ENCODE peak calls at places on chromosomes 7 and 10, in five cellular contexts. H is fibroblast of lung; W is colonic mucosa; T is left ventricle myocardium inferior; Y is CD4-positive, alpha-beta T cell. E is an unnamed sample.
A peak's percentile ranks its signal among the peaks of the same experiment; 100 is the strongest.

GRCh38 chr10:123912466-123913201 is 21.0 kb upstream of the CPXM2 start:
- DNase-seq in T (no peak), Y (no peak), H (no peak), W (no peak), E (no peak)

GRCh38 chr7:38398725-38399321 is 125.4 kb upstream of the TARP start:
- DNase-seq in T (peak; percentile 45), H (peak; percentile 34), Y (peak; percentile 38), W (peak; percentile 33), E (peak; percentile 36)

GRCh38 chr10:71396084-71396713 is 521 bp upstream of the CDH23 start:
- DNase-seq in W (no peak), T (peak; percentile 66), Y (no peak), H (peak; percentile 16), E (peak; percentile 74)

GRCh38 chr7:113936535-113936934 is 17.7 kb upstream of the PPP1R3A start:
- DNase-seq in W (no peak), T (no peak), H (no peak), Y (no peak), E (no peak)

GRCh38 chr10:126175586-126176258 is 212.6 kb downstream of the ADAM12 start:
- DNase-seq in W (no peak), T (no peak), H (no peak), Y (no peak), E (no peak)

GRCh38 chr7:132709971-132710567 is 133.8 kb upstream of the PLXNA4 start:
- DNase-seq in T (no peak), W (no peak), H (peak; percentile 12), Y (no peak), E (no peak)

GRCh38 chr10:75544381-75544780 is 113.0 kb downstream of the LRMDA start:
- DNase-seq in T (no peak), Y (no peak), W (no peak), H (peak; percentile 24), E (no peak)

GRCh38 chr10:122163182-122164027 is 107.7 kb upstream of the BTBD16 start:
- DNase-seq in W (no peak), Y (no peak), T (no peak), H (peak; percentile 55), E (no peak)

GRCh38 chr7:114922652-114923402 is 933 bp downstream of the MDFIC start:
- DNase-seq in W (peak; percentile 53), H (peak; percentile 80), Y (peak; percentile 38), T (peak; percentile 28), E (peak; percentile 44)

GRCh38 chr10:129339841-129340240 is 127.2 kb upstream of the MGMT start:
- DNase-seq in H (no peak), W (no peak), Y (no peak), T (no peak), E (no peak)

GRCh38 chr10:90779573-90779972 is 78.3 kb downstream of the HTR7 start:
- DNase-seq in W (no peak), H (peak; percentile 12), Y (no peak), T (no peak), E (no peak)

GRCh38 chr10:71396714-71397339 is at the start of gene CDH23:
- DNase-seq in T (peak; percentile 55), H (peak; percentile 10), W (no peak), Y (no peak), E (peak; percentile 60)

GRCh38 chr10:78935697-78936407 is 132.9 kb upstream of the ZMIZ1 start:
- DNase-seq in H (no peak), T (no peak), W (no peak), Y (no peak), E (no peak)

GRCh38 chr10:80528901-80529300 is 8.8 kb upstream of the SH2D4B start:
- DNase-seq in T (no peak), W (no peak), Y (no peak), H (no peak), E (no peak)

GRCh38 chr10:98488669-98489430 is 42.1 kb upstream of the HPS1 start:
- DNase-seq in H (no peak), Y (no peak), W (no peak), T (no peak), E (peak; percentile 41)

GRCh38 chr7:17336168-17336567 is 37.7 kb downstream of the AHR start:
- DNase-seq in Y (no peak), W (no peak), H (no peak), T (no peak), E (no peak)

GRCh38 chr10:22913474-22914092 is 14.3 kb upstream of the ARMC3 start:
- DNase-seq in W (no peak), T (no peak), Y (no peak), H (no peak), E (no peak)

GRCh38 chr10:22915314-22915713 is 12.5 kb upstream of the ARMC3 start:
- DNase-seq in T (no peak), W (no peak), Y (no peak), H (no peak), E (no peak)

GRCh38 chr10:22912763-22913389 is 15.0 kb upstream of the ARMC3 start:
- DNase-seq in W (no peak), H (no peak), T (no peak), Y (no peak), E (no peak)

GRCh38 chr10:22911067-22911466 is 16.8 kb upstream of the ARMC3 start:
- DNase-seq in W (no peak), H (no peak), T (no peak), Y (no peak), E (no peak)

GRCh38 chr10:22911889-22912762 is 15.7 kb upstream of the ARMC3 start:
- DNase-seq in Y (no peak), W (peak; percentile 32), H (peak; percentile 37), T (no peak), E (no peak)
- TF ChIP-seq CTCF in Y (no peak), W (no peak), H (no peak), T (no peak), E (no peak)

DNA sequence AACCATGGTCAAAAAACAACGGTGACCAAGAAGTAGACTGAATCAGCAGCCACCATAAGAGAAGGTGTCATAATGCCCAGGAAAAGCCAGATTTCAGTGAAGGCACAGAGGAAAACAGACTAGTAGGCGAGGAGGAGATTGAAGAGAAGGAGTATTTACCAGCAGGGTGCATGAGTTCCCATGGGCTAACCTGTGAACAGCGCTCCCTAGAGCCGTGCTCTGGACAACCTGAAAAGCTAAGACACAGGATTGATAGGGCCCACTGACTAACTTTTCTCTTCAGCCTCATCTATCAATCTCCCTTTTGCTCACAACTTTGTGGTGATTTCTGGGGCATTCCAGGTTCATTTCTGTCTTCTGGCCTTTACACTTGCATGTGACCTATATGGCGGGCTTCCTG is 12.9 kb downstream of the ANKRD22 start:
- DNase-seq in Y (no peak), T (no peak), H (no peak), W (no peak), E (no peak)
- TF ChIP-seq CTCF in Y (no peak), T (no peak), H (no peak), W (no peak), E (no peak)

DNA sequence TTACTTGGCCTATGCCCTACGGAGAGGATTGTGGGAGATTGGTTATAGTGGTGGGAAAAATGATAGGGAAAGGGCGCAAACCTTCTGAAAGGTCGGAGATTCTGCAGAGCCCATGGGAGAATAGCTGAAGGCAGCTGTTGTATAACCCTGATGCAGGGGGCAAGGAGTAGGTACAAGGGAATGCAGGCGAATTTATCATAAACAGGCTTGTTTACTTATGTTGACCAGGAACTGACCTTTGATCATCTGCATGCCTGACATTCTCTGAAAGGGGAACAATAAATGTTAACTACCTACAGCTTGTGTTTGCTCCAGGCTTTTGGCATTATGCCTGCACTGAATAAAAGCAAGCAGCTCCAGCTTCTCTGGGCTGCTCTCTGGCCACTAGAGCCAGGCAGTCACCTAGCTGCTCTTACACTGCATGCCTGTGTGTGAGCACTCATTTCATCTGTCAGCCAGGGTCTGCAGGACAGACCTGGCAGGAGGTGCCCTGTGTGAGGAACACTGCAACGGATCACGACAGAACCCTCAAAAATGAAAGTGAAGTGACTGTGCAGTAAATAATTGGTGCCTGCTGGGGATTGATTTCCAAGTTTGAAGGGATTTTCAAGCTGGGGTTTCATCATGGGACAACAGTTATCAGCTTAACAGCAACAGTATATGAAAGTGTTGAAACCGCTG is 31.1 kb upstream of the ABCA13 start:
- DNase-seq in T (no peak), W (peak; percentile 81), Y (no peak), H (peak; percentile 13), E (no peak)
- TF ChIP-seq CTCF in T (no peak), W (no peak), Y (no peak), H (no peak), E (no peak)

GRCh38 chr10:102394079-102394800 is 1.3 kb upstream of the NFKB2 start:
- DNase-seq in T (peak; percentile 95), W (peak; percentile 97), Y (peak; percentile 99), H (peak; percentile 86), E (peak; percentile 92)
- TF ChIP-seq CTCF in T (peak; percentile 46), W (peak; percentile 97), Y (peak; percentile 12), H (no peak), E (peak; percentile 99)

GRCh38 chr10:93095225-93095624 is 21.5 kb downstream of the CYP26A1 start:
- DNase-seq in Y (no peak), W (peak; percentile 0), T (no peak), H (no peak), E (no peak)
- TF ChIP-seq CTCF in Y (no peak), W (no peak), T (no peak), H (no peak), E (no peak)

DNA sequence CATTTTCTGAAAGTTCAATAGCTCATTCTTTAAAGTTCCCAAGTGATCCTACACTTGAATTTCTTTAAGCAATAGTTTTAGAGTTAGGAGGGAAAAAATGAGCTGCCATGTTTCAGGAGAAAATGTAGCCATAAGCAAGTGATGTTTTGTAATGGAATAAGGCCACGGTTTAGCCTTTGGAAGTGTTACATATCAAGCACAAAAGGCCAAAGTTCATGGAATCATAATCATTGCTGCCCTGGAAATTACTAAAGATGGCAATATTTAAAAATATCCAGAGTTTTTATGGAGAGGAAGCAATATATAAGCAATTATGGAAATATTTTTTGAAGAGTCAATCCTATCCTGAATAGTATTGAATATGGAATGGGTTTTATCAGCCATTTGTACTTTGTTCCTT is 68.4 kb downstream of the ETV1 start:
- DNase-seq in W (no peak), Y (no peak), H (no peak), T (no peak), E (no peak)
- TF ChIP-seq CTCF in W (no peak), Y (no peak), H (no peak), T (no peak), E (no peak)

GRCh38 chr10:45592432-45592831 is 80.1 kb downstream of the ZFAND4 start:
- DNase-seq in Y (no peak), W (no peak), T (no peak), H (no peak), E (no peak)

GRCh38 chr10:45596556-45596955 is 76.0 kb downstream of the ZFAND4 start:
- DNase-seq in Y (no peak), W (no peak), T (no peak), H (no peak), E (no peak)

GRCh38 chr10:45592926-45593325 is 79.6 kb downstream of the ZFAND4 start:
- DNase-seq in T (no peak), W (no peak), Y (no peak), H (no peak), E (no peak)

GRCh38 chr10:45593938-45594275 is 78.7 kb downstream of the ZFAND4 start:
- DNase-seq in H (no peak), T (no peak), Y (no peak), W (no peak), E (no peak)

GRCh38 chr10:45594276-45595157 is 78.1 kb downstream of the ZFAND4 start:
- DNase-seq in Y (peak; percentile 76), H (peak; percentile 89), T (peak; percentile 93), W (peak; percentile 93), E (peak; percentile 87)
- TF ChIP-seq CTCF in Y (no peak), H (no peak), T (no peak), W (no peak), E (no peak)